ENCODE peak calls at places on chromosomes 4 and X, in seven cellular contexts. T is IMR-90, D is H9, J is neuronal stem cell, S is mesendoderm, E is trophoblast cell, V is H1. Q is an unnamed sample.

GRCh38 chr4:6495296-6495590 is 22.8 kb upstream of the PPP2R2C start:
- DNase-seq in E (no peak), J (no peak), D (peak; percentile 20), V (no peak), S (no peak), T (no peak), Q (no peak)

GRCh38 chr4:94852601-94853000 is 94.8 kb downstream of the BMPR1B start:
- DNase-seq in D (no peak), S (no peak), J (no peak), E (no peak), V (no peak), T (no peak), Q (no peak)

GRCh38 chr4:14916554-14917304 is 85.6 kb upstream of the CPEB2 start:
- DNase-seq in J (no peak), V (no peak), S (peak; percentile 51), T (peak; percentile 84), E (no peak), D (no peak), Q (peak; percentile 81)

GRCh38 chrX:2243913-2244460 is 256.8 kb downstream of the DHRSX start:
- DNase-seq in D (no peak), T (peak; percentile 15), E (no peak), J (no peak), S (no peak), V (no peak), Q (peak; percentile 13)

GRCh38 chr4:85486425-85487101 is 11.6 kb downstream of the ARHGAP24 start:
- DNase-seq in V (no peak), T (no peak), D (no peak), E (peak; percentile 71), J (no peak), S (peak; percentile 18), Q (peak; percentile 52)

GRCh38 chr4:54065282-54066087 is 1.1 kb upstream of the CHIC2 start:
- DNase-seq in D (no peak), S (peak; percentile 48), V (no peak), J (no peak), E (peak; percentile 93), T (no peak), Q (peak; percentile 54)

GRCh38 chrX:50905334-50905733 is 5.2 kb upstream of the BMP15 start:
- DNase-seq in T (no peak), J (no peak), S (peak; percentile 4), V (no peak), E (peak; percentile 54), D (no peak), Q (no peak)

GRCh38 chr4:54152846-54153600 is 53.1 kb downstream of the GSX2 start:
- DNase-seq in V (no peak), D (no peak), E (peak; percentile 69), S (no peak), J (no peak), T (peak; percentile 63), Q (peak; percentile 22)

GRCh38 chrX:111511477-111511876 is at the start of gene SERTM2:
- DNase-seq in D (peak; percentile 40), E (peak; percentile 32), V (no peak), S (peak; percentile 77), J (no peak), T (peak; percentile 4), Q (peak; percentile 71)

GRCh38 chr4:84855774-84856173 is 110.7 kb downstream of the WDFY3 start:
- DNase-seq in V (no peak), J (no peak), T (no peak), D (no peak), E (no peak), S (no peak), Q (no peak)

GRCh38 chr4:71148545-71148944 is 155.1 kb downstream of the DCK start:
- DNase-seq in J (no peak), T (no peak), V (no peak), E (no peak), D (no peak), S (no peak), Q (no peak)

GRCh38 chr4:107069049-107069448 is 32.9 kb upstream of the DKK2 start:
- DNase-seq in D (no peak), J (no peak), S (no peak), E (no peak), V (no peak), T (peak; percentile 7), Q (no peak)

GRCh38 chrX:30943984-30944383 is 54.9 kb upstream of the TAB3 start:
- DNase-seq in T (no peak), V (no peak), J (no peak), D (no peak), E (peak; percentile 54), S (no peak), Q (no peak)

GRCh38 chr4:153233761-153234371 is 29.6 kb downstream of the TRIM2 start:
- DNase-seq in E (peak; percentile 90), D (no peak), J (no peak), T (peak; percentile 93), S (peak; percentile 67), V (no peak), Q (peak; percentile 86)

DNA sequence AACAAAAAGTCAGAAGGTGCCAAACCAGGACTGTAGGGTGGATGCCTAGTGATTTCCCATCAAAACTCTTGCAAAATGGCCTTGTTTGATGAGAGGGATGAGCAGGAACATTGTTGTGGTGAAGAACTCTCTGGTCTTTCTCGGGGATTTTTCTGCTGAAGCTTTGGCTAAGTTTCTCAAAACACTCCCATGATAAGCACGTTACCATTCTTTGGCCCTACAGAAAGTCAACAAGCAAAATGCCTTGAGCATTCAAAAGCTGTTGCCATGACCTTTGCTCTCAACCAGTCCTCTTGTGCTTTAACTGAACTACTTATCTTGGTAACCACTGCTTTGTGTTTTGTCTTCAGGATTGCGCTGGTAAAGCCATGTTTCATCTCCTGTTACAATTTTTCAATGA is 3.0 kb upstream of the SEC31A start:
- DNase-seq in T (no peak), E (no peak), J (no peak), S (no peak), V (no peak), D (no peak), Q (no peak)
- H3K4me1 ChIP-seq in T (no peaks in the 10 kb centered on the region), E (peaks cover 2% of the 10 kb centered on the region), J (no peaks in the 10 kb centered on the region), S (no peaks in the 10 kb centered on the region), V (no peaks in the 10 kb centered on the region), D (no peaks in the 10 kb centered on the region), Q (no peaks in the 10 kb centered on the region)

DNA sequence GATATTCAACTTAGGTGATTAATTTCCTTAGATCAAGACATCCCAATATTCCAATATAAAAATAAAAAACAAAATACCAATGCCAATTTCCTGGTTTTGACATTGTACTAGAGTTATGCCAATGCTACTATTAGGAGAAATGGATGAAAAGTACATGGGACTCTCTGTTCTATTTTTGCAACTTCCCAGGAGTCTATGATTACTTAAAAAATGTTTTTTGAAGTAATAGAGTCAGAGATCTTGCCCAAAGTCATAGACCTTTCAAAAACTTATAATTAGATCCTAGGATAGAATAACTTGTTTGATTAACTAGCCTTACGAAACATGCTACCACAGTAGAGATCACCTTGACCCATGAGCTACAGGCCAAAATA is 73.6 kb upstream of the MAOA start:
- DNase-seq in V (no peak), J (no peak), D (no peak), E (no peak), S (no peak), T (no peak), Q (no peak)
- H3K27ac ChIP-seq in V (no peak overlapping the region), J (no peak overlapping the region), D (no peak overlapping the region), E (no peak overlapping the region), S (no peak overlapping the region), T (no peak overlapping the region), Q (no peak overlapping the region)

GRCh38 chrX:151100796-151101195 is 75.6 kb upstream of the GPR50 start:
- DNase-seq in S (no peak), V (no peak), T (no peak), E (no peak), J (no peak), D (no peak), Q (no peak)
- H2BK5ac ChIP-seq in S (no peak overlapping the region), V (no peak overlapping the region), T (no peak overlapping the region), E (no peak overlapping the region), J (no peak overlapping the region), D (no peak overlapping the region), Q (no peak overlapping the region)

GRCh38 chr4:183147983-183148382 is 48.9 kb downstream of the WWC2 start:
- DNase-seq in S (no peak), T (no peak), E (no peak), V (no peak), J (no peak), D (no peak), Q (no peak)

GRCh38 chr4:183149968-183150539 is 51.0 kb downstream of the WWC2 start:
- DNase-seq in D (no peak), E (no peak), J (no peak), S (no peak), V (no peak), T (no peak), Q (no peak)

GRCh38 chr4:183146478-183146877 is 47.4 kb downstream of the WWC2 start:
- DNase-seq in D (no peak), S (no peak), J (no peak), T (no peak), E (no peak), V (no peak), Q (no peak)

GRCh38 chr4:183145773-183146172 is 46.7 kb downstream of the WWC2 start:
- DNase-seq in J (no peak), S (no peak), D (no peak), E (no peak), T (no peak), V (no peak), Q (no peak)

DNA sequence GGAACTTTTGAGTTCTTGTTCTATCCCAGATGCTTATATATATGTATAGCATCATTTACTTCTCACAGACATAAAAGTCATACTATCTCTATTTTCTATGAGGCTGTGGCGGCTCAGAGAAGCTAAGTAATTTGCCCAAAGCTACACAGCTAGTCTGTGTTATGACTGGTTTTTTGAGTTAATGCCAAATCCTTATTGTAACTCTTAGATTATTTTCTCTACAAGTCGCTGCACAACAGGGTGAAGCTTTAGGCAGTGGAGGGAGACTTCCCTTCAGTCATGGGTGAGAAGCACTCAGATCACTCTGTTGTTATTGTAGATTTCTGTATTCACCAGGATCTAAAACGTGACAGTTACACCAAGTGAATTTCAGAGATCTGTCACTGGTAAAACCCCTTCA is 48.1 kb downstream of the WWC2 start:
- DNase-seq in J (no peak), T (no peak), S (no peak), V (no peak), D (no peak), E (no peak), Q (no peak)
- H3K4me1 ChIP-seq in J (no peaks in the 10 kb centered on the region), T (peaks cover 8% of the 10 kb centered on the region), S (no peaks in the 10 kb centered on the region), V (no peaks in the 10 kb centered on the region), D (peaks cover 6% of the 10 kb centered on the region), E (peaks cover 4% of the 10 kb centered on the region), Q (peaks cover 2% of the 10 kb centered on the region)

GRCh38 chrX:16883487-16883804 is 13.3 kb upstream of the RBBP7 start:
- DNase-seq in D (no peak), S (no peak), T (no peak), J (no peak), E (no peak), V (no peak), Q (no peak)

GRCh38 chrX:16876696-16877095 is 6.5 kb upstream of the RBBP7 start:
- DNase-seq in E (peak; percentile 29), D (no peak), T (no peak), J (no peak), S (peak; percentile 56), V (no peak), Q (no peak)

GRCh38 chrX:16882702-16883486 is 12.7 kb upstream of the RBBP7 start:
- DNase-seq in S (peak; percentile 69), D (peak; percentile 79), T (peak; percentile 64), J (peak; percentile 48), V (no peak), E (peak; percentile 83), Q (peak; percentile 69)

GRCh38 chrX:16885628-16886027 is 15.5 kb upstream of the RBBP7 start:
- DNase-seq in S (no peak), J (no peak), D (no peak), V (no peak), T (no peak), E (no peak), Q (no peak)

GRCh38 chrX:16882188-16882587 is 12.0 kb upstream of the RBBP7 start:
- DNase-seq in T (peak; percentile 25), D (no peak), J (no peak), E (peak; percentile 29), V (no peak), S (no peak), Q (peak; percentile 30)
- H3K27ac ChIP-seq in T (no peak overlapping the region), D (no peak overlapping the region), J (no peak overlapping the region), E (no peak overlapping the region), V (no peak overlapping the region), S (no peak overlapping the region), Q (no peak overlapping the region)